ENCODE peak calls at places on chromosomes 2 and 18, in eight cellular contexts. Y, G, R, L, S, O, P and T are unnamed samples.
A peak's percentile ranks its signal among the peaks of the same experiment; 100 is the strongest.

GRCh38 chr2:196592331-196592911 is 47.1 kb upstream of the CCDC150 start:
- DNase-seq in L (peak; percentile 41), S (no peak), Y (peak; percentile 20), O (peak; percentile 58), R (no peak), G (peak; percentile 40), P (peak; percentile 21), T (no peak)

GRCh38 chr2:30235008-30235655 is 3.8 kb downstream of the LBH start:
- DNase-seq in R (no peak), O (no peak), P (no peak), Y (no peak), G (no peak), L (no peak), S (no peak), T (no peak)

GRCh38 chr2:12465631-12466135 is 251.1 kb upstream of the TRIB2 start:
- DNase-seq in Y (no peak), G (peak; percentile 93), R (peak; percentile 32), S (no peak), L (no peak), O (no peak), P (no peak), T (no peak)

GRCh38 chr2:16613475-16613874 is 52.2 kb downstream of the CYRIA start:
- DNase-seq in S (no peak), G (peak; percentile 55), O (peak; percentile 21), Y (no peak), P (no peak), L (no peak), R (peak; percentile 9), T (peak; percentile 55)

GRCh38 chr18:3449702-3450357 is at the start of gene TGIF1:
- DNase-seq in R (no peak), G (peak; percentile 92), O (peak; percentile 36), L (peak; percentile 79), Y (peak; percentile 92), S (peak; percentile 89), P (peak; percentile 84), T (peak; percentile 92)

GRCh38 chr2:70619167-70619566 is 65.5 kb upstream of the TGFA start:
- DNase-seq in S (no peak), G (no peak), R (no peak), Y (no peak), P (no peak), L (no peak), O (no peak), T (no peak)

GRCh38 chr18:7577706-7578105 is 10.6 kb downstream of the PTPRM start:
- DNase-seq in G (peak; percentile 66), S (no peak), R (no peak), L (peak; percentile 65), P (no peak), O (no peak), Y (no peak), T (peak; percentile 72)

GRCh38 chr2:98870516-98871158 is 65.4 kb downstream of the CRACDL start:
- DNase-seq in L (no peak), R (no peak), Y (no peak), P (no peak), O (peak; percentile 84), S (no peak), G (no peak), T (peak; percentile 51)

GRCh38 chr2:128606837-128607236 is 288.2 kb upstream of the HS6ST1 start:
- DNase-seq in O (no peak), S (no peak), Y (no peak), L (no peak), G (no peak), R (no peak), P (no peak), T (no peak)

GRCh38 chr2:48508461-48509124 is 21.4 kb upstream of the STON1 start:
- DNase-seq in P (no peak), Y (no peak), R (peak; percentile 63), S (no peak), L (peak; percentile 50), G (peak; percentile 86), O (no peak), T (peak; percentile 61)

GRCh38 chr2:43084699-43085091 is 141.7 kb downstream of the ZFP36L2 start:
- DNase-seq in Y (no peak), O (no peak), S (no peak), R (no peak), L (no peak), P (peak; percentile 71), G (peak; percentile 75), T (no peak)

GRCh38 chr18:49201464-49201863 is 250.7 kb upstream of the SMAD7 start:
- DNase-seq in G (no peak), R (no peak), S (no peak), O (no peak), L (no peak), Y (no peak), P (no peak), T (no peak)

GRCh38 chr2:240234503-240234951 is 94.1 kb upstream of the OTOS start:
- DNase-seq in O (no peak), Y (peak; percentile 11), L (no peak), R (no peak), P (no peak), G (no peak), S (no peak), T (no peak)